ENCODE peak calls at places on chromosome 3, in six cellular contexts. One of them, this sample, is unnamed.
A peak's percentile ranks its signal among the peaks of the same experiment; 100 is the strongest.

GRCh38 chr3:23390446-23390845 is 187.3 kb downstream of the UBE2E2 start:
- DNase-seq in non-pigmented ciliary epithelial cell: no peak
- DNase-seq in frontal cortex: no peak
- DNase-seq in NCI-H446 treated with DMSO at 0.1 percent for 48 hours: no peak
- DNase-seq in iPS-NIHi11: no peak
- DNase-seq in T-helper 2 cell: no peak
- DNase-seq in this sample: no peak

GRCh38 chr3:38646630-38647029 is 2.9 kb downstream of the SCN5A start:
- DNase-seq in T-helper 2 cell: no peak
- DNase-seq in frontal cortex: peak; percentile 4
- DNase-seq in non-pigmented ciliary epithelial cell: no peak
- DNase-seq in NCI-H446 treated with DMSO at 0.1 percent for 48 hours: no peak
- DNase-seq in iPS-NIHi11: peak; percentile 63
- DNase-seq in this sample: peak; percentile 12

GRCh38 chr3:169759256-169759655 is 5.6 kb downstream of the TERC start:
- DNase-seq in frontal cortex: no peak
- DNase-seq in iPS-NIHi11: no peak
- DNase-seq in T-helper 2 cell: no peak
- DNase-seq in NCI-H446 treated with DMSO at 0.1 percent for 48 hours: no peak
- DNase-seq in non-pigmented ciliary epithelial cell: no peak
- DNase-seq in this sample: no peak

GRCh38 chr3:59017617-59017984 is 32.2 kb downstream of the CFAP20DC start:
- DNase-seq in frontal cortex: no peak
- DNase-seq in iPS-NIHi11: no peak
- DNase-seq in T-helper 2 cell: no peak
- DNase-seq in NCI-H446 treated with DMSO at 0.1 percent for 48 hours: no peak
- DNase-seq in non-pigmented ciliary epithelial cell: no peak
- DNase-seq in this sample: no peak

GRCh38 chr3:140023616-140024530 is 88.9 kb downstream of the CLSTN2 start:
- DNase-seq in non-pigmented ciliary epithelial cell: no peak
- DNase-seq in NCI-H446 treated with DMSO at 0.1 percent for 48 hours: peak; percentile 97
- DNase-seq in frontal cortex: peak; percentile 20
- DNase-seq in iPS-NIHi11: no peak
- DNase-seq in T-helper 2 cell: no peak
- DNase-seq in this sample: no peak

GRCh38 chr3:181715601-181716340 is 4.0 kb downstream of the SOX2 start:
- DNase-seq in T-helper 2 cell: no peak
- DNase-seq in frontal cortex: no peak
- DNase-seq in NCI-H446 treated with DMSO at 0.1 percent for 48 hours: peak; percentile 11
- DNase-seq in iPS-NIHi11: no peak
- DNase-seq in non-pigmented ciliary epithelial cell: no peak
- DNase-seq in this sample: no peak

GRCh38 chr3:27325419-27325818 is 43.8 kb downstream of the NEK10 start:
- DNase-seq in T-helper 2 cell: no peak
- DNase-seq in NCI-H446 treated with DMSO at 0.1 percent for 48 hours: no peak
- DNase-seq in iPS-NIHi11: peak; percentile 22
- DNase-seq in non-pigmented ciliary epithelial cell: no peak
- DNase-seq in frontal cortex: no peak
- DNase-seq in this sample: no peak

GRCh38 chr3:69639851-69640250 is 99.4 kb upstream of the MITF start:
- DNase-seq in iPS-NIHi11: no peak
- DNase-seq in non-pigmented ciliary epithelial cell: no peak
- DNase-seq in T-helper 2 cell: no peak
- DNase-seq in frontal cortex: no peak
- DNase-seq in NCI-H446 treated with DMSO at 0.1 percent for 48 hours: no peak
- DNase-seq in this sample: no peak

GRCh38 chr3:27166888-27167287 is 202.3 kb downstream of the NEK10 start:
- DNase-seq in non-pigmented ciliary epithelial cell: peak; percentile 93
- DNase-seq in iPS-NIHi11: peak; percentile 16
- DNase-seq in frontal cortex: peak; percentile 14
- DNase-seq in T-helper 2 cell: no peak
- DNase-seq in NCI-H446 treated with DMSO at 0.1 percent for 48 hours: peak; percentile 7
- DNase-seq in this sample: no peak

GRCh38 chr3:184716652-184717607 is 5.1 kb upstream of the MAGEF1 start:
- DNase-seq in iPS-NIHi11: peak; percentile 73
- DNase-seq in non-pigmented ciliary epithelial cell: no peak
- DNase-seq in T-helper 2 cell: no peak
- DNase-seq in frontal cortex: peak; percentile 49
- DNase-seq in NCI-H446 treated with DMSO at 0.1 percent for 48 hours: peak; percentile 41
- DNase-seq in this sample: no peak

GRCh38 chr3:134038716-134039115 is 9.0 kb upstream of the SLCO2A1 start:
- DNase-seq in non-pigmented ciliary epithelial cell: no peak
- DNase-seq in frontal cortex: no peak
- DNase-seq in NCI-H446 treated with DMSO at 0.1 percent for 48 hours: no peak
- DNase-seq in T-helper 2 cell: no peak
- DNase-seq in iPS-NIHi11: no peak
- DNase-seq in this sample: peak; percentile 57

GRCh38 chr3:188788621-188789081 is 383.1 kb upstream of the TPRG1 start:
- DNase-seq in iPS-NIHi11: no peak
- DNase-seq in NCI-H446 treated with DMSO at 0.1 percent for 48 hours: no peak
- DNase-seq in frontal cortex: no peak
- DNase-seq in T-helper 2 cell: peak; percentile 54
- DNase-seq in non-pigmented ciliary epithelial cell: peak; percentile 96
- DNase-seq in this sample: no peak

GRCh38 chr3:121064121-121064520 is 156.1 kb downstream of the STXBP5L start:
- DNase-seq in frontal cortex: no peak
- DNase-seq in non-pigmented ciliary epithelial cell: no peak
- DNase-seq in iPS-NIHi11: no peak
- DNase-seq in T-helper 2 cell: no peak
- DNase-seq in NCI-H446 treated with DMSO at 0.1 percent for 48 hours: no peak
- DNase-seq in this sample: no peak

GRCh38 chr3:176848431-176849214 is 348.7 kb downstream of the TBL1XR1 start:
- DNase-seq in NCI-H446 treated with DMSO at 0.1 percent for 48 hours: no peak
- DNase-seq in frontal cortex: no peak
- DNase-seq in iPS-NIHi11: no peak
- DNase-seq in non-pigmented ciliary epithelial cell: no peak
- DNase-seq in T-helper 2 cell: no peak
- DNase-seq in this sample: no peak

GRCh38 chr3:184764176-184764575 is 47.8 kb upstream of the VPS8 start:
- DNase-seq in T-helper 2 cell: no peak
- DNase-seq in NCI-H446 treated with DMSO at 0.1 percent for 48 hours: no peak
- DNase-seq in non-pigmented ciliary epithelial cell: no peak
- DNase-seq in iPS-NIHi11: no peak
- DNase-seq in frontal cortex: no peak
- DNase-seq in this sample: no peak

GRCh38 chr3:57852896-57853295 is 96.8 kb downstream of the SLMAP start:
- DNase-seq in non-pigmented ciliary epithelial cell: no peak
- DNase-seq in frontal cortex: peak; percentile 6
- DNase-seq in T-helper 2 cell: no peak
- DNase-seq in iPS-NIHi11: peak; percentile 11
- DNase-seq in NCI-H446 treated with DMSO at 0.1 percent for 48 hours: no peak
- DNase-seq in this sample: no peak

GRCh38 chr3:127209840-127210653 is 17.1 kb downstream of the PRR23E start:
- DNase-seq in T-helper 2 cell: no peak
- DNase-seq in non-pigmented ciliary epithelial cell: no peak
- DNase-seq in frontal cortex: no peak
- DNase-seq in NCI-H446 treated with DMSO at 0.1 percent for 48 hours: no peak
- DNase-seq in iPS-NIHi11: no peak
- DNase-seq in this sample: peak; percentile 67

GRCh38 chr3:188284455-188285212 is 130.7 kb downstream of the LPP start:
- DNase-seq in iPS-NIHi11: no peak
- DNase-seq in NCI-H446 treated with DMSO at 0.1 percent for 48 hours: no peak
- DNase-seq in T-helper 2 cell: peak; percentile 46
- DNase-seq in frontal cortex: no peak
- DNase-seq in non-pigmented ciliary epithelial cell: no peak
- DNase-seq in this sample: no peak

GRCh38 chr3:45204136-45204535 is 22.0 kb downstream of the TMEM158 start:
- DNase-seq in T-helper 2 cell: no peak
- DNase-seq in non-pigmented ciliary epithelial cell: no peak
- DNase-seq in NCI-H446 treated with DMSO at 0.1 percent for 48 hours: no peak
- DNase-seq in iPS-NIHi11: no peak
- DNase-seq in frontal cortex: no peak
- DNase-seq in this sample: no peak

GRCh38 chr3:78988324-78988723 is 779.5 kb downstream of the ROBO1 start:
- DNase-seq in iPS-NIHi11: no peak
- DNase-seq in T-helper 2 cell: no peak
- DNase-seq in non-pigmented ciliary epithelial cell: no peak
- DNase-seq in NCI-H446 treated with DMSO at 0.1 percent for 48 hours: no peak
- DNase-seq in frontal cortex: no peak
- DNase-seq in this sample: no peak

GRCh38 chr3:40713795-40714194 is 189.0 kb downstream of the ZNF621 start:
- DNase-seq in frontal cortex: no peak
- DNase-seq in T-helper 2 cell: no peak
- DNase-seq in iPS-NIHi11: no peak
- DNase-seq in NCI-H446 treated with DMSO at 0.1 percent for 48 hours: no peak
- DNase-seq in non-pigmented ciliary epithelial cell: no peak
- DNase-seq in this sample: no peak

GRCh38 chr3:147356909-147357733 is 49.2 kb downstream of the ZIC4 start:
- DNase-seq in T-helper 2 cell: no peak
- DNase-seq in frontal cortex: no peak
- DNase-seq in NCI-H446 treated with DMSO at 0.1 percent for 48 hours: no peak
- DNase-seq in iPS-NIHi11: peak; percentile 51
- DNase-seq in non-pigmented ciliary epithelial cell: no peak
- DNase-seq in this sample: no peak

GRCh38 chr3:19967208-19967607 is 20.3 kb downstream of the RAB5A start:
- DNase-seq in frontal cortex: no peak
- DNase-seq in non-pigmented ciliary epithelial cell: no peak
- DNase-seq in iPS-NIHi11: no peak
- DNase-seq in NCI-H446 treated with DMSO at 0.1 percent for 48 hours: no peak
- DNase-seq in T-helper 2 cell: no peak
- DNase-seq in this sample: no peak

GRCh38 chr3:42739401-42740158 is 33.5 kb downstream of the CCDC13 start:
- DNase-seq in frontal cortex: no peak
- DNase-seq in T-helper 2 cell: no peak
- DNase-seq in iPS-NIHi11: no peak
- DNase-seq in non-pigmented ciliary epithelial cell: no peak
- DNase-seq in NCI-H446 treated with DMSO at 0.1 percent for 48 hours: no peak
- DNase-seq in this sample: no peak

GRCh38 chr3:44899683-44900367 is 25.4 kb downstream of the TGM4 start:
- DNase-seq in iPS-NIHi11: no peak
- DNase-seq in NCI-H446 treated with DMSO at 0.1 percent for 48 hours: no peak
- DNase-seq in non-pigmented ciliary epithelial cell: no peak
- DNase-seq in frontal cortex: no peak
- DNase-seq in T-helper 2 cell: no peak
- DNase-seq in this sample: no peak

GRCh38 chr3:197525706-197526105 is 30.1 kb downstream of the BDH1 start:
- DNase-seq in NCI-H446 treated with DMSO at 0.1 percent for 48 hours: no peak
- DNase-seq in iPS-NIHi11: no peak
- DNase-seq in T-helper 2 cell: no peak
- DNase-seq in frontal cortex: no peak
- DNase-seq in non-pigmented ciliary epithelial cell: no peak
- DNase-seq in this sample: no peak

GRCh38 chr3:78204977-78205376 is 1165.1 kb downstream of the ROBO2 start:
- DNase-seq in frontal cortex: no peak
- DNase-seq in NCI-H446 treated with DMSO at 0.1 percent for 48 hours: peak; percentile 74
- DNase-seq in non-pigmented ciliary epithelial cell: peak; percentile 63
- DNase-seq in T-helper 2 cell: no peak
- DNase-seq in iPS-NIHi11: no peak
- DNase-seq in this sample: no peak

GRCh38 chr3:150145659-150146058 is 175.0 kb upstream of the PFN2 start:
- DNase-seq in T-helper 2 cell: no peak
- DNase-seq in iPS-NIHi11: no peak
- DNase-seq in non-pigmented ciliary epithelial cell: peak; percentile 89
- DNase-seq in NCI-H446 treated with DMSO at 0.1 percent for 48 hours: no peak
- DNase-seq in frontal cortex: no peak
- DNase-seq in this sample: no peak

GRCh38 chr3:73547427-73548036 is 77.2 kb downstream of the PDZRN3 start:
- DNase-seq in non-pigmented ciliary epithelial cell: peak; percentile 53
- DNase-seq in iPS-NIHi11: no peak
- DNase-seq in NCI-H446 treated with DMSO at 0.1 percent for 48 hours: no peak
- DNase-seq in T-helper 2 cell: no peak
- DNase-seq in frontal cortex: no peak
- DNase-seq in this sample: no peak

GRCh38 chr3:17742837-17743659 is 617 bp upstream of the TBC1D5 start:
- DNase-seq in T-helper 2 cell: no peak
- DNase-seq in iPS-NIHi11: no peak
- DNase-seq in non-pigmented ciliary epithelial cell: peak; percentile 84
- DNase-seq in NCI-H446 treated with DMSO at 0.1 percent for 48 hours: no peak
- DNase-seq in frontal cortex: peak; percentile 87
- DNase-seq in this sample: no peak

GRCh38 chr3:67384790-67385397 is 269.5 kb downstream of the SUCLG2 start:
- DNase-seq in T-helper 2 cell: no peak
- DNase-seq in frontal cortex: peak; percentile 16
- DNase-seq in iPS-NIHi11: peak; percentile 71
- DNase-seq in NCI-H446 treated with DMSO at 0.1 percent for 48 hours: peak; percentile 46
- DNase-seq in non-pigmented ciliary epithelial cell: no peak
- DNase-seq in this sample: no peak

GRCh38 chr3:82054849-82055248 is 293.4 kb upstream of the GBE1 start:
- DNase-seq in T-helper 2 cell: no peak
- DNase-seq in NCI-H446 treated with DMSO at 0.1 percent for 48 hours: no peak
- DNase-seq in iPS-NIHi11: no peak
- DNase-seq in non-pigmented ciliary epithelial cell: no peak
- DNase-seq in frontal cortex: no peak
- DNase-seq in this sample: no peak

GRCh38 chr3:124034809-124035152 is 42.9 kb upstream of the ROPN1 start:
- DNase-seq in non-pigmented ciliary epithelial cell: no peak
- DNase-seq in iPS-NIHi11: no peak
- DNase-seq in NCI-H446 treated with DMSO at 0.1 percent for 48 hours: no peak
- DNase-seq in frontal cortex: no peak
- DNase-seq in T-helper 2 cell: no peak
- DNase-seq in this sample: no peak

GRCh38 chr3:112090899-112091586 is 4.9 kb downstream of the C3orf52 start:
- DNase-seq in NCI-H446 treated with DMSO at 0.1 percent for 48 hours: no peak
- DNase-seq in frontal cortex: no peak
- DNase-seq in iPS-NIHi11: no peak
- DNase-seq in non-pigmented ciliary epithelial cell: no peak
- DNase-seq in T-helper 2 cell: no peak
- DNase-seq in this sample: no peak

GRCh38 chr3:183264249-183264648 is 11.2 kb downstream of the B3GNT5 start:
- DNase-seq in frontal cortex: no peak
- DNase-seq in NCI-H446 treated with DMSO at 0.1 percent for 48 hours: no peak
- DNase-seq in iPS-NIHi11: no peak
- DNase-seq in T-helper 2 cell: no peak
- DNase-seq in non-pigmented ciliary epithelial cell: no peak
- DNase-seq in this sample: no peak

GRCh38 chr3:187924651-187925050 is 179.4 kb upstream of the BCL6 start:
- DNase-seq in T-helper 2 cell: no peak
- DNase-seq in iPS-NIHi11: no peak
- DNase-seq in frontal cortex: no peak
- DNase-seq in NCI-H446 treated with DMSO at 0.1 percent for 48 hours: no peak
- DNase-seq in non-pigmented ciliary epithelial cell: no peak
- DNase-seq in this sample: no peak

GRCh38 chr3:181265750-181266333 is 276.3 kb upstream of the DNAJC19 start:
- DNase-seq in iPS-NIHi11: no peak
- DNase-seq in T-helper 2 cell: no peak
- DNase-seq in frontal cortex: no peak
- DNase-seq in non-pigmented ciliary epithelial cell: no peak
- DNase-seq in NCI-H446 treated with DMSO at 0.1 percent for 48 hours: no peak
- DNase-seq in this sample: no peak

This sample was measured in mesenteric fat pad.